ENCODE peak calls at places on chromosomes 2 and 18, in nine cellular contexts. N, V, B, K, X, T, S, W and I are unnamed samples.
A peak's percentile ranks its signal among the peaks of the same experiment; 100 is the strongest.

GRCh38 chr18:9025104-9025838 is 77.2 kb upstream of the NDUFV2 start:
- DNase-seq in N (no peak), V (no peak), B (no peak), K (no peak), X (no peak), T (peak; percentile 89), S (peak; percentile 78), W (no peak), I (no peak)

GRCh38 chr2:231235217-231235616 is 36.8 kb downstream of the ARMC9 start:
- DNase-seq in N (no peak), V (no peak), B (no peak), K (no peak), X (no peak), T (no peak), S (no peak), W (no peak), I (no peak)

GRCh38 chr18:55651236-55651635 is 63.2 kb upstream of the TCF4 start:
- DNase-seq in N (no peak), V (no peak), B (no peak), K (no peak), X (no peak), T (no peak), S (no peak), W (no peak), I (no peak)

GRCh38 chr2:170770304-170771048 is at the start of gene ERICH2:
- DNase-seq in N (peak; percentile 79), V (peak; percentile 79), B (peak; percentile 74), K (peak; percentile 91), X (peak; percentile 79), T (peak; percentile 80), S (peak; percentile 62), W (peak; percentile 90), I (peak; percentile 77)

GRCh38 chr2:202135111-202135874 is 62.2 kb downstream of the KIAA2012 start:
- DNase-seq in N (peak; percentile 91), V (no peak), B (peak; percentile 79), K (peak; percentile 47), X (no peak), T (no peak), S (peak; percentile 100), W (peak; percentile 77), I (no peak)

GRCh38 chr2:166373951-166374350 is 1.8 kb downstream of the SCN9A start:
- DNase-seq in N (no peak), V (no peak), B (no peak), K (no peak), X (no peak), T (no peak), S (peak; percentile 85), W (no peak), I (peak; percentile 48)

GRCh38 chr2:201777869-201778268 is 2.9 kb downstream of the ALS2 start:
- DNase-seq in N (no peak), V (no peak), B (no peak), K (no peak), X (no peak), T (no peak), S (no peak), W (no peak), I (no peak)

GRCh38 chr2:25347205-25347815 is 5.6 kb upstream of the DNMT3A start:
- DNase-seq in N (no peak), V (no peak), B (no peak), K (no peak), X (no peak), T (peak; percentile 32), S (peak; percentile 59), W (peak; percentile 4), I (peak; percentile 90)

GRCh38 chr18:61333746-61334490 is 688 bp downstream of the CDH20 start:
- DNase-seq in N (no peak), V (no peak), B (no peak), K (no peak), X (peak; percentile 33), T (no peak), S (peak; percentile 24), W (no peak), I (no peak)

GRCh38 chr2:62505109-62505508 is 886 bp downstream of the TMEM17 start:
- DNase-seq in N (no peak), V (no peak), B (no peak), K (no peak), X (no peak), T (no peak), S (no peak), W (no peak), I (no peak)

GRCh38 chr18:58593930-58594329 is 35.0 kb downstream of the ALPK2 start:
- DNase-seq in N (no peak), V (no peak), B (no peak), K (no peak), X (no peak), T (no peak), S (peak; percentile 69), W (no peak), I (no peak)

GRCh38 chr18:6056171-6056932 is 161.0 kb upstream of the TMEM200C start:
- DNase-seq in N (no peak), V (no peak), B (no peak), K (no peak), X (no peak), T (no peak), S (peak; percentile 75), W (no peak), I (no peak)

GRCh38 chr18:38576349-38576748 is 1010.8 kb upstream of the CELF4 start:
- DNase-seq in N (no peak), V (no peak), B (no peak), K (no peak), X (no peak), T (no peak), S (no peak), W (no peak), I (peak; percentile 3)

GRCh38 chr2:241726459-241726858 is 8.0 kb upstream of the D2HGDH start:
- DNase-seq in N (no peak), V (no peak), B (no peak), K (no peak), X (no peak), T (no peak), S (no peak), W (no peak), I (no peak)

GRCh38 chr2:130241041-130241707 is 42.9 kb upstream of the TUBA3E start:
- DNase-seq in N (no peak), V (no peak), B (no peak), K (no peak), X (no peak), T (peak; percentile 96), S (peak; percentile 53), W (no peak), I (no peak)

GRCh38 chr2:63038034-63038433 is 12.6 kb upstream of the OTX1 start:
- DNase-seq in N (no peak), V (no peak), B (no peak), K (no peak), X (no peak), T (no peak), S (no peak), W (no peak), I (no peak)

DNA sequence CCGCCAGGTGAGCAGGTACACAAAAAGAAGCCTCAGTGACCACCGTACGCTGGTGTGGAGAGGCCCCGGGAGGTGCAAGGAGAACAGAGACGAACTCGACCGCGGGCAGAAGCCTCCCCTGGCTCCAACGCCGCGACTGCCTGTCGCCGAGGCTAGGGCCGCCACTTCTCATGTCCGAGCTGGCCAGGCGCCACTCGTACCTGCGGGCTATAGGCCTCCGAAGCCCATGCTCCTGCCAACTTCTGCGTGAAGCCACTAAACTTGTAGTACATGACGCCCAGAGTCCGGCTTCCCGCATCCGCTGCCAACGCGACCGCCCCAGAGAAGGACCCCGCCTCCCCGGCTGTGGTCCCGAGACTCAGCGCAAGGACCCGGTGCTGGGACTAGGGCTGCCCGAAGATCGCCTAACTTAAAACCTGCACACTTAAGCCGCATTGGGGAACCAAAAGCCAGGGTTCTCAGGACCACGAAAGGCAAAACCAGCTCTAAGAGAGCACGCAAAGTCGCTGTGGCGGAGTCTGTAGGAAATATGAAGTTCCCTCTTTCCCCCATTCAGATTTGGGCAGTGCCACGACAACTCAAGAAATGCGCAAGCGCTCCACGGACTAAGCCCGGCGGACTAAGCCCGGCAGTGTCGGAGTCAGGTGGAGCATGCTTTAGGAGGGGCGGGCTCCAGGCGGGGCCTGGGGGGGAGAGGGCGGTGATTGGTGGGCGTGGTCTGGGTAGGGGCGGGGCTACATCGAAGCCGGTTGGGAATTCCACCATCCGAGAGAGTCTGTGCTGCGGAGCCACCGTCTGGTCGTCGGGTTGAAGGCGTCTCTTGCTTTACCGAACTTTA is at the start of gene COX7A2L:
- DNase-seq in N (peak; percentile 99), V (peak; percentile 97), B (peak; percentile 96), K (peak; percentile 98), X (peak; percentile 96), T (peak; percentile 92), S (peak; percentile 95), W (peak; percentile 98), I (peak; percentile 96)
- TF ChIP-seq CTCF in N (no peak), V (peak; percentile 14), B (peak; percentile 28), K (peak; percentile 45), X (no peak), T (peak; percentile 12), S (peak; percentile 41), W (peak; percentile 38), I (no peak)

GRCh38 chr2:190882327-190882766 is 1.7 kb downstream of the GLS start:
- DNase-seq in N (no peak), V (no peak), B (no peak), K (no peak), X (no peak), T (no peak), S (no peak), W (no peak), I (no peak)

GRCh38 chr2:190879474-190880373 is 897 bp upstream of the GLS start:
- DNase-seq in N (no peak), V (no peak), B (no peak), K (peak; percentile 15), X (no peak), T (no peak), S (peak; percentile 69), W (no peak), I (peak; percentile 67)

GRCh38 chr2:190881074-190881479 is 456 bp downstream of the GLS start:
- DNase-seq in N (no peak), V (no peak), B (no peak), K (no peak), X (no peak), T (no peak), S (no peak), W (no peak), I (no peak)

GRCh38 chr2:190881480-190882326 is 1.1 kb downstream of the GLS start:
- DNase-seq in N (peak; percentile 73), V (peak; percentile 40), B (peak; percentile 67), K (peak; percentile 66), X (peak; percentile 68), T (peak; percentile 73), S (peak; percentile 79), W (peak; percentile 83), I (peak; percentile 90)

GRCh38 chr2:190880374-190881073 is at the start of gene GLS:
- DNase-seq in N (peak; percentile 97), V (peak; percentile 97), B (peak; percentile 95), K (peak; percentile 97), X (peak; percentile 94), T (peak; percentile 95), S (peak; percentile 95), W (peak; percentile 98), I (peak; percentile 97)
- TF ChIP-seq CTCF in N (no peak), V (no peak), B (no peak), K (no peak), X (no peak), T (no peak), S (no peak), W (no peak), I (no peak)

GRCh38 chr2:21047161-21048009 is 3.5 kb upstream of the APOB start:
- DNase-seq in N (no peak), V (peak; percentile 58), B (no peak), K (peak; percentile 50), X (no peak), T (no peak), S (no peak), W (no peak), I (no peak)
- TF ChIP-seq CTCF in N (no peak), V (no peak), B (no peak), K (no peak), X (no peak), T (no peak), S (no peak), W (no peak), I (no peak)

GRCh38 chr18:47932603-47933002 is 2.1 kb upstream of the SMAD2 start:
- DNase-seq in N (no peak), V (no peak), B (no peak), K (peak; percentile 19), X (no peak), T (no peak), S (no peak), W (no peak), I (no peak)
- TF ChIP-seq CTCF in N (no peak), V (no peak), B (no peak), K (no peak), X (no peak), T (no peak), S (no peak), W (no peak), I (no peak)